ENCODE peak calls at places on chromosomes 3 and 15, in four cellular contexts. X is breast epithelium, H is lung, G is psoas muscle. C is an unnamed sample. For H3K27me3, the result is how much of the 10 kb centered on the place peaks cover.

GRCh38 chr3:78139166-78139565 is 1099.3 kb downstream of the ROBO2 start:
- DNase-seq in X (no peak), H (no peak), G (no peak), C (no peak)

GRCh38 chr15:39578851-39579486 is 1.9 kb upstream of the THBS1 start:
- DNase-seq in X (no peak), H (no peak), G (no peak), C (no peak)

GRCh38 chr15:79218588-79219200 is 63.8 kb upstream of the ANKRD34C start:
- DNase-seq in X (no peak), H (no peak), G (no peak), C (no peak)

GRCh38 chr15:88841201-88841600 is 38.0 kb downstream of the ACAN start:
- DNase-seq in X (no peak), H (no peak), G (no peak), C (no peak)

GRCh38 chr3:18559323-18559972 is 134.3 kb upstream of the SATB1 start:
- DNase-seq in X (no peak), H (no peak), G (no peak), C (no peak)

GRCh38 chr3:41523897-41524296 is 324.6 kb downstream of the CTNNB1 start:
- DNase-seq in X (no peak), H (no peak), G (no peak), C (no peak)

GRCh38 chr3:25907081-25907480 is 117.2 kb downstream of the OXSM start:
- DNase-seq in X (no peak), H (no peak), G (no peak), C (no peak)

GRCh38 chr3:184155644-184156521 is 706 bp downstream of the DVL3 start:
- DNase-seq in X (no peak), H (no peak), G (no peak), C (peak)

GRCh38 chr3:100865442-100865841 is 127.8 kb downstream of the ABI3BP start:
- DNase-seq in X (no peak), H (peak), G (no peak), C (no peak)

GRCh38 chr15:41289953-41290352 is 42.4 kb downstream of the OIP5 start:
- DNase-seq in X (no peak), H (no peak), G (no peak), C (no peak)

GRCh38 chr15:41105348-41106334 is 10.4 kb downstream of the INO80 start:
- DNase-seq in X (no peak), H (no peak), G (no peak), C (no peak)

GRCh38 chr3:111315911-111316310 is 226.1 kb upstream of the CD96 start:
- DNase-seq in X (no peak), H (no peak), G (no peak), C (no peak)

GRCh38 chr15:100759698-100760356 is 119.8 kb upstream of the ALDH1A3 start:
- DNase-seq in X (no peak), H (no peak), G (peak), C (no peak)
- H3K27ac ChIP-seq in X (peak), H (no peak), G (no peak), C (no peak)

GRCh38 chr15:69729167-69729748 is 276.6 kb downstream of the RPLP1 start:
- DNase-seq in X (no peak), H (peak), G (no peak), C (peak)
- H3K27me3 ChIP-seq in X (under half), H (under half), G (under half), C (under half)

DNA sequence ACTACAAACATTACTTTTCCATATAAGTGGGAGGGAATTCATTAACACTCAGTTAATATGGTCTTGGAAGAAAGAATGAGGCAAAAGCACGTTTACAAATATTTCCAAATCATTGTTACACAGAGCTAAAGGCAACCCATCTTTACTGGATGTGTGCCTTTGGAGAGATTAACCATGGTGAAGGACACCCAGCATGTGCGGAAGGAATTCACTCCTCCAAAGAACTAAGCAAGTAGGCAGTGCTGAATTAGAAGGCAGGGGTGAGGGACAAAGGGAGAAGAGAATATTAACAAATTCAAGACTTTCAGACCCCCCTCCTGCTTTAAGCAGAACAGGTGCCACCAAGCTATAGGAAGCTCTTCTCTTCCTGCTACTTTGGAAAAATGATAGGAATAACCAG is 10.1 kb downstream of the ARPP21 start:
- DNase-seq in X (no peak), H (no peak), G (no peak), C (no peak)
- H3K27ac ChIP-seq in X (no peak), H (no peak), G (peak), C (no peak)

GRCh38 chr3:50509715-50510114 is 6.3 kb upstream of the CACNA2D2 start:
- DNase-seq in X (no peak), H (no peak), G (no peak), C (no peak)

GRCh38 chr3:50510325-50510724 is 6.9 kb upstream of the CACNA2D2 start:
- DNase-seq in X (no peak), H (no peak), G (no peak), C (no peak)

GRCh38 chr3:50515565-50516047 is 12.2 kb upstream of the CACNA2D2 start:
- DNase-seq in X (no peak), H (peak), G (peak), C (no peak)

GRCh38 chr3:50508821-50509220 is 5.4 kb upstream of the CACNA2D2 start:
- DNase-seq in X (no peak), H (no peak), G (no peak), C (no peak)

DNA sequence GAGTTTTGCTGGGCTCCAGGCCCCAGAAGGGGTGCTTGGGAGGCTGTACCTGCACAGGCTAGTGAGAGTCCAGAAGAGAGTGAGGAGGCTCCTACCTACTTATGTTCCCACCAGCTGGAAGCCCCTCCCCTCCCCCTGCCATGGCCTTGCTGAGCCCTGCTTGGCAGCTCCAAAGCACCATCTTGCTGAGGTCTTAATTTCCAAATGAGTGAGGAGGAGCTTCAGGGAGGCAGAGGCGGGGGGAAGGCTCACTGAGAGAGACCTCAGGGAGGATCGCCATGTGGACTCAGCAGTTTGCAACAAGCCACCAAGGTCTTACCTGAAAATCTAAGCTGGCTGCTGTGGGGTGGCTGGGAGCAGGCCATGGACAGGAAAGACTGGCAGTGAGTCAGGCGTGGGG is 8.7 kb upstream of the CACNA2D2 start:
- DNase-seq in X (no peak), H (no peak), G (no peak), C (no peak)
- H3K27me3 ChIP-seq in X (under half), H (under half), G (under half), C (under half)

GRCh38 chr3:71444028-71444860 is 139.3 kb downstream of the FOXP1 start:
- DNase-seq in X (peak), H (peak), G (peak), C (peak)
- H3K27ac ChIP-seq in X (peak), H (peak), G (peak), C (peak)

GRCh38 chr15:69979783-69980182 is 117.9 kb downstream of the TLE3 start:
- DNase-seq in X (no peak), H (no peak), G (no peak), C (no peak)

GRCh38 chr15:69982037-69982436 is 115.7 kb downstream of the TLE3 start:
- DNase-seq in X (no peak), H (no peak), G (no peak), C (no peak)

GRCh38 chr15:69980311-69981059 is 117.2 kb downstream of the TLE3 start:
- DNase-seq in X (no peak), H (no peak), G (no peak), C (no peak)

GRCh38 chr15:69978603-69979002 is 119.1 kb downstream of the TLE3 start:
- DNase-seq in X (no peak), H (no peak), G (no peak), C (no peak)

DNA sequence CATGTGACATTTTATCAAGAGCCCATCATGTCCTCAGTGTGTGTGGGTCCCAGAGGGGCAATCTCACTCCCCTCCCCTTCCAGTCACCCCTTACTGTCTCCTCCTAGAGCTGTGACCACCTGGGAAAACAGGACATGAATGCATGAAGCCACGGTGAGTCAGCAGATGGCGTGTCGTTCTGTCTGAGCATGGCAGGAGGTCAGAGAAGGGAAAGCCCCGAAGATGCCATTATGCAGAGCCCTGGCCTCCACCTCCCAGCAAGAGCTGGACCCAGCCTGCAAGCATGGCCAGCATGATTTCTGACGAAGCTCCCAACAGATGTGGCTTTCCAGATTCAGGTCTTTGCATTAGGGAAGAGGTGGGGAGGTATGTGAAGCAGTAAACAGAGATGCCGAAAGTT is 118.4 kb downstream of the TLE3 start:
- DNase-seq in X (no peak), H (no peak), G (no peak), C (no peak)
- H3K27me3 ChIP-seq in X (under half), H (under half), G (under half), C (under half)

GRCh38 chr3:128430276-128430675 is 36.4 kb downstream of the DNAJB8 start:
- DNase-seq in X (no peak), H (no peak), G (no peak), C (no peak)
- H3K27ac ChIP-seq in X (no peak), H (no peak), G (no peak), C (no peak)

GRCh38 chr15:70584441-70584837 is 178.9 kb downstream of the UACA start:
- DNase-seq in X (no peak), H (no peak), G (no peak), C (no peak)
- H3K27me3 ChIP-seq in X (under half), H (under half), G (under half), C (under half)

GRCh38 chr3:32414527-32415202 is 23.0 kb downstream of the CMTM7 start:
- DNase-seq in X (no peak), H (peak), G (no peak), C (no peak)
- H3K27ac ChIP-seq in X (peak), H (peak), G (no peak), C (peak)